ENCODE peak calls at places on chromosomes 4 and X, in ten cellular contexts. H is aorta; W is neuronal stem cell; L is activated CD4-positive, alpha-beta T cell treated with anti-CD3 and anti-CD28 coated beads for 48 hours; D is NCI-H1092 treated with DMSO at 0.1 percent for 48 hours; A is GM03348; T is NCI-H187; B is stimulated activated CD4-positive, alpha-beta T cell treated with anti-CD3 and anti-CD28 coated beads, TNF-alpha, amount 100 ng/mL, for 48 hours; U is CD8-positive, alpha-beta memory T cell; G is WTC11. X is an unnamed sample.
A peak's percentile ranks its signal among the peaks of the same experiment; 100 is the strongest.

GRCh38 chrX:139078761-139079160 is 367.2 kb upstream of the FGF13 start:
- DNase-seq in H (no peak), W (no peak), L (no peak), D (no peak), A (no peak), T (no peak), B (no peak), U (no peak), G (no peak), X (no peak)

GRCh38 chrX:132063862-132064261 is 40.8 kb downstream of the STK26 start:
- DNase-seq in H (no peak), W (no peak), L (no peak), D (no peak), A (no peak), T (no peak), B (no peak), U (no peak), G (no peak), X (no peak)

GRCh38 chrX:139200793-139201192 is 329.7 kb upstream of the F9 start:
- DNase-seq in H (no peak), W (no peak), L (no peak), D (peak; percentile 14), A (no peak), T (no peak), B (no peak), U (no peak), G (no peak), X (no peak)

GRCh38 chr4:139171878-139172691 is 4.9 kb downstream of the ELF2 start:
- DNase-seq in H (no peak), W (no peak), L (peak; percentile 38), D (peak; percentile 65), A (peak; percentile 46), T (no peak), B (no peak), U (no peak), G (no peak), X (peak; percentile 55)

GRCh38 chr4:21304061-21304541 is 603.8 kb downstream of the PACRGL start:
- DNase-seq in H (no peak), W (peak; percentile 42), L (no peak), D (peak; percentile 54), A (peak; percentile 1), T (no peak), B (no peak), U (no peak), G (peak; percentile 73), X (no peak)

GRCh38 chr4:60759518-60760245 is 440.4 kb upstream of the ADGRL3 start:
- DNase-seq in H (no peak), W (no peak), L (no peak), D (no peak), A (no peak), T (no peak), B (no peak), U (no peak), G (no peak), X (no peak)

GRCh38 chr4:56220261-56220660 is 167.0 kb downstream of the AASDH start:
- DNase-seq in H (no peak), W (no peak), L (no peak), D (no peak), A (no peak), T (no peak), B (no peak), U (no peak), G (no peak), X (no peak)

GRCh38 chr4:1501754-1502500 is 95.7 kb upstream of the NKX1-1 start:
- DNase-seq in H (peak; percentile 55), W (no peak), L (no peak), D (no peak), A (no peak), T (no peak), B (no peak), U (no peak), G (peak; percentile 4), X (no peak)

GRCh38 chrX:2388669-2389068 is 112.1 kb downstream of the DHRSX start:
- DNase-seq in H (no peak), W (no peak), L (no peak), D (no peak), A (no peak), T (no peak), B (no peak), U (no peak), G (no peak), X (no peak)

GRCh38 chrX:120358687-120359086 is 3.2 kb upstream of the ATP1B4 start:
- DNase-seq in H (no peak), W (no peak), L (peak; percentile 66), D (peak; percentile 2), A (peak; percentile 3), T (no peak), B (peak; percentile 42), U (no peak), G (no peak), X (no peak)

GRCh38 chr4:101191302-101192098 is 155.8 kb downstream of the PPP3CA start:
- DNase-seq in H (peak; percentile 85), W (no peak), L (no peak), D (peak; percentile 49), A (peak; percentile 52), T (no peak), B (no peak), U (no peak), G (peak; percentile 28), X (no peak)

GRCh38 chrX:66130469-66130868 is 33.6 kb upstream of the HEPH start:
- DNase-seq in H (no peak), W (no peak), L (no peak), D (no peak), A (no peak), T (no peak), B (no peak), U (no peak), G (no peak), X (no peak)

GRCh38 chr4:108360857-108361820 is 192.4 kb upstream of the LEF1 start:
- DNase-seq in H (no peak), W (no peak), L (no peak), D (no peak), A (peak; percentile 89), T (no peak), B (no peak), U (no peak), G (no peak), X (no peak)

GRCh38 chr4:158710814-158711213 is 12.4 kb downstream of the PPID start:
- DNase-seq in H (no peak), W (no peak), L (no peak), D (no peak), A (peak; percentile 28), T (no peak), B (no peak), U (no peak), G (no peak), X (peak; percentile 4)

GRCh38 chr4:31370866-31371465 is 650.8 kb downstream of the PCDH7 start:
- DNase-seq in H (no peak), W (peak; percentile 39), L (peak; percentile 2), D (peak; percentile 56), A (peak; percentile 55), T (no peak), B (no peak), U (no peak), G (no peak), X (peak; percentile 63)

GRCh38 chrX:44935640-44936039 is 62.7 kb downstream of the KDM6A start:
- DNase-seq in H (no peak), W (no peak), L (no peak), D (no peak), A (no peak), T (no peak), B (no peak), U (no peak), G (no peak), X (no peak)

GRCh38 chrX:19448077-19448476 is 67.2 kb downstream of the MAP3K15 start:
- DNase-seq in H (no peak), W (no peak), L (no peak), D (no peak), A (no peak), T (no peak), B (no peak), U (no peak), G (no peak), X (no peak)

GRCh38 chr4:142168181-142168580 is 531.8 kb downstream of the IL15 start:
- DNase-seq in H (no peak), W (no peak), L (no peak), D (no peak), A (peak; percentile 4), T (no peak), B (no peak), U (no peak), G (no peak), X (no peak)

GRCh38 chr4:124085561-124086180 is 626.9 kb downstream of the ANKRD50 start:
- DNase-seq in H (no peak), W (no peak), L (no peak), D (no peak), A (no peak), T (no peak), B (no peak), U (no peak), G (no peak), X (no peak)

GRCh38 chr4:127400736-127401346 is 231.9 kb upstream of the INTU start:
- DNase-seq in H (peak; percentile 78), W (peak; percentile 57), L (peak; percentile 62), D (peak; percentile 9), A (peak; percentile 58), T (no peak), B (peak; percentile 8), U (no peak), G (peak; percentile 71), X (peak; percentile 71)

GRCh38 chr4:138788857-138789256 is 226.7 kb upstream of the NOCT start:
- DNase-seq in H (no peak), W (no peak), L (no peak), D (no peak), A (no peak), T (no peak), B (no peak), U (no peak), G (no peak), X (no peak)

GRCh38 chr4:121252224-121252806 is 88.2 kb upstream of the TNIP3 start:
- DNase-seq in H (peak; percentile 76), W (peak; percentile 78), L (peak; percentile 66), D (peak; percentile 27), A (peak; percentile 79), T (peak; percentile 2), B (peak; percentile 50), U (peak; percentile 36), G (peak; percentile 73), X (peak; percentile 72)

GRCh38 chr4:115275615-115276014 is 162.2 kb upstream of the NDST4 start:
- DNase-seq in H (no peak), W (no peak), L (no peak), D (no peak), A (no peak), T (no peak), B (no peak), U (no peak), G (no peak), X (peak; percentile 59)

GRCh38 chrX:80812176-80812575 is 2.5 kb upstream of the BRWD3 start:
- DNase-seq in H (no peak), W (peak; percentile 2), L (peak; percentile 42), D (no peak), A (peak; percentile 40), T (no peak), B (no peak), U (peak; percentile 35), G (peak; percentile 40), X (peak; percentile 83)

GRCh38 chr4:60241886-60242285 is 958.2 kb upstream of the ADGRL3 start:
- DNase-seq in H (no peak), W (no peak), L (no peak), D (no peak), A (no peak), T (no peak), B (no peak), U (no peak), G (no peak), X (no peak)

GRCh38 chr4:174592985-174593335 is 70.7 kb upstream of the HPGD start:
- DNase-seq in H (no peak), W (no peak), L (no peak), D (no peak), A (peak; percentile 63), T (no peak), B (no peak), U (no peak), G (no peak), X (peak; percentile 63)

GRCh38 chr4:98674404-98675173 is 16.2 kb upstream of the TSPAN5 start:
- DNase-seq in H (no peak), W (no peak), L (no peak), D (no peak), A (no peak), T (no peak), B (no peak), U (no peak), G (no peak), X (no peak)

GRCh38 chr4:56699537-56699936 is 18.4 kb upstream of the HOPX start:
- DNase-seq in H (no peak), W (no peak), L (no peak), D (no peak), A (no peak), T (no peak), B (no peak), U (no peak), G (no peak), X (no peak)

X was measured in NB4.